ENCODE peak calls at places on chromosomes 1 and 21, in eight cellular contexts. L, B, N, S, O, X, U and K are unnamed samples.

GRCh38 chr21:16196521-16197208 is 466.9 kb downstream of the USP25 start:
- DNase-seq in U (no peak), L (no peak), B (peak; percentile 41), X (no peak), S (no peak), N (no peak), O (no peak), K (no peak)

GRCh38 chr1:66728021-66728420 is 24.2 kb upstream of the DYNLT5 start:
- DNase-seq in S (no peak), O (no peak), U (no peak), X (peak; percentile 53), B (peak; percentile 38), N (no peak), L (no peak), K (no peak)

GRCh38 chr1:113805256-113805531 is 7.1 kb downstream of the RSBN1 start:
- DNase-seq in B (no peak), X (no peak), L (no peak), U (no peak), O (no peak), S (no peak), N (no peak), K (no peak)

GRCh38 chr21:42721341-42721824 is 68.0 kb downstream of the PDE9A start:
- DNase-seq in U (no peak), S (no peak), N (no peak), B (no peak), O (no peak), X (no peak), L (no peak), K (no peak)

GRCh38 chr1:29474274-29474824 is 238.0 kb downstream of the PTPRU start:
- DNase-seq in O (no peak), X (no peak), L (no peak), S (no peak), N (no peak), U (no peak), B (no peak), K (no peak)

GRCh38 chr1:228376651-228377631 is 29.7 kb downstream of the TRIM11 start:
- DNase-seq in U (no peak), L (no peak), N (no peak), B (no peak), O (no peak), S (peak; percentile 42), X (no peak), K (peak; percentile 64)

GRCh38 chr21:39908265-39908923 is 41.2 kb downstream of the PCP4 start:
- DNase-seq in B (no peak), X (no peak), U (peak; percentile 54), O (no peak), N (no peak), L (no peak), S (no peak), K (no peak)

GRCh38 chr21:29318354-29318753 is 19.6 kb downstream of the BACH1 start:
- DNase-seq in N (no peak), L (no peak), B (peak; percentile 45), U (no peak), X (peak; percentile 52), S (no peak), O (no peak), K (no peak)

GRCh38 chr1:112461200-112461871 is 47.4 kb upstream of the WNT2B start:
- DNase-seq in B (no peak), S (no peak), O (no peak), N (no peak), U (peak; percentile 63), L (peak; percentile 87), X (no peak), K (no peak)

GRCh38 chr21:23740463-23740862 is 1866.8 kb downstream of the MRPL39 start:
- DNase-seq in N (no peak), X (no peak), L (no peak), B (no peak), U (peak; percentile 39), O (no peak), S (no peak), K (no peak)

GRCh38 chr1:59142663-59143487 is 154.0 kb upstream of the FGGY start:
- DNase-seq in N (peak; percentile 78), O (peak; percentile 91), S (no peak), X (peak; percentile 98), U (peak; percentile 40), B (peak; percentile 96), L (peak; percentile 99), K (no peak)

GRCh38 chr1:209603877-209604276 is 20.4 kb downstream of the CAMK1G start:
- DNase-seq in S (no peak), B (no peak), U (no peak), X (no peak), O (no peak), L (no peak), N (no peak), K (no peak)

GRCh38 chr21:41612674-41613250 is 104.8 kb upstream of the TMPRSS2 start:
- DNase-seq in O (peak; percentile 75), N (no peak), B (peak; percentile 98), X (peak; percentile 90), L (peak; percentile 97), U (peak; percentile 78), S (peak; percentile 65), K (no peak)

GRCh38 chr1:56715161-56715560 is 70.0 kb downstream of the PRKAA2 start:
- DNase-seq in N (no peak), L (peak; percentile 39), B (peak; percentile 62), X (peak; percentile 27), U (no peak), O (no peak), S (no peak), K (no peak)

GRCh38 chr1:225626698-225627097 is 26.2 kb downstream of the ENAH start:
- DNase-seq in B (peak; percentile 58), L (no peak), X (peak; percentile 83), O (no peak), S (no peak), U (no peak), N (peak; percentile 84), K (no peak)

GRCh38 chr1:214838351-214838750 is 235.4 kb downstream of the CENPF start:
- DNase-seq in N (no peak), O (no peak), L (no peak), X (peak; percentile 90), U (no peak), B (peak; percentile 80), S (no peak), K (no peak)

GRCh38 chr1:42316292-42316691 is 18.7 kb downstream of the FOXJ3 start:
- DNase-seq in L (no peak), B (no peak), N (no peak), X (no peak), S (no peak), U (no peak), O (no peak), K (no peak)

GRCh38 chr1:61131716-61132115 is 49.4 kb downstream of the NFIA start:
- DNase-seq in B (no peak), O (no peak), N (no peak), L (no peak), S (no peak), X (peak; percentile 48), U (no peak), K (no peak)

GRCh38 chr1:18957136-18957521 is 653 bp upstream of the IFFO2 start:
- DNase-seq in X (no peak), B (no peak), O (no peak), N (no peak), L (no peak), S (no peak), U (peak; percentile 54), K (no peak)
- H3K27ac ChIP-seq in X (peak overlapping the region; percentile 70), B (peak overlapping the region; percentile 79), O (peak overlapping the region; percentile 71), N (peak overlapping the region; percentile 80), L (no peak overlapping the region), S (no peak overlapping the region), U (no peak overlapping the region), K (no peak overlapping the region)

DNA sequence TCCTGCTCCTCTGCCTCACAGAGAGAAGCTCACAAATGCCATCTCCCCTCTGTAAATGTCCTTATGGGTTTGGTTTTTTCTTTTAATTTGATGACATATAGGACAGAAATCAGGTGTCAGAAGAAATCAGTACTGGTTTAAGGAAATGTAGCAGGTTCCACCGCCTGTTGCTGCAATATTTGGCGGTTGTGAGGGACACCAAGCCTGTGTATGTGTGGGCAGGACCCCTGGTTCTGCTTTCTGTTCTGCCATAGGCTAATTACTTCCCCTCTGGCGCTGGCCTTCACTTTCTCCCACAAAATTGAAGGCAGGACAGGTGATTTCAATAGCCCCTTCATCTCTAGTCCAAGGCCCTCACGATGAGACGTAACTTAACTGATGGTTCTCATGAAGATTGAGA is 69.2 kb downstream of the PRDM2 start:
- DNase-seq in U (no peak), X (no peak), N (no peak), L (no peak), O (no peak), S (peak; percentile 67), B (no peak), K (no peak)
- H3K4me3 ChIP-seq in U (no peak overlapping the region), X (no peak overlapping the region), N (no peak overlapping the region), L (no peak overlapping the region), O (no peak overlapping the region), S (no peak overlapping the region), B (no peak overlapping the region), K (no peak overlapping the region)

GRCh38 chr1:6260433-6260934 is 414 bp downstream of the GPR153 start:
- DNase-seq in L (no peak), U (peak; percentile 66), O (no peak), B (no peak), X (no peak), N (no peak), S (no peak), K (no peak)
- TF ChIP-seq CTCF in L (no peak), U (no peak), O (no peak), B (no peak), X (no peak), N (no peak), S (no peak), K (no peak)

GRCh38 chr1:240242601-240243144 is 151.0 kb downstream of the FMN2 start:
- DNase-seq in B (peak; percentile 75), L (no peak), S (no peak), U (no peak), O (peak; percentile 22), N (no peak), X (peak; percentile 80), K (no peak)
- H3K27ac ChIP-seq in B (peak overlapping the region; percentile 61), L (no peak overlapping the region), S (no peak overlapping the region), U (no peak overlapping the region), O (no peak overlapping the region), N (no peak overlapping the region), X (peak overlapping the region; percentile 46), K (no peak overlapping the region)